ENCODE peak calls at places on chromosomes 7 and 10, in five cellular contexts. O, S, N, U and F are unnamed samples.

GRCh38 chr10:3668276-3668960 is 116.6 kb downstream of the KLF6 start:
- DNase-seq in O (peak), S (peak), N (peak), U (no peak), F (peak)

GRCh38 chr10:108112218-108112617 is 947.7 kb upstream of the SORCS1 start:
- DNase-seq in O (peak), S (no peak), N (peak), U (no peak), F (no peak)

GRCh38 chr10:22473459-22473858 is 128.2 kb downstream of the SPAG6 start:
- DNase-seq in O (no peak), S (no peak), N (no peak), U (no peak), F (no peak)

GRCh38 chr7:665251-665650 is 61.2 kb upstream of the DNAAF5 start:
- DNase-seq in O (no peak), S (peak), N (peak), U (no peak), F (no peak)

GRCh38 chr10:15169555-15170407 is 1.3 kb upstream of the NMT2 start:
- DNase-seq in O (no peak), S (no peak), N (no peak), U (no peak), F (no peak)

GRCh38 chr10:85138046-85138445 is 809.7 kb downstream of the CCSER2 start:
- DNase-seq in O (no peak), S (no peak), N (no peak), U (no peak), F (no peak)

GRCh38 chr7:29915481-29916215 is 74.0 kb downstream of the SCRN1 start:
- DNase-seq in O (no peak), S (no peak), N (no peak), U (no peak), F (no peak)

GRCh38 chr7:24580283-24580946 is 7.2 kb downstream of the PALS2 start:
- DNase-seq in O (peak), S (no peak), N (no peak), U (no peak), F (no peak)

GRCh38 chr10:93074597-93075368 is 1.1 kb downstream of the CYP26A1 start:
- DNase-seq in O (no peak), S (no peak), N (no peak), U (no peak), F (no peak)

GRCh38 chr10:50990568-50991495 is 83.5 kb upstream of the PRKG1 start:
- DNase-seq in O (peak), S (peak), N (peak), U (peak), F (peak)

GRCh38 chr10:50991496-50992355 is 82.6 kb upstream of the PRKG1 start:
- DNase-seq in O (no peak), S (no peak), N (peak), U (no peak), F (no peak)

GRCh38 chr10:50992972-50993766 is 81.1 kb upstream of the PRKG1 start:
- DNase-seq in O (peak), S (no peak), N (peak), U (no peak), F (no peak)

GRCh38 chr10:50993817-50994251 is 80.5 kb upstream of the PRKG1 start:
- DNase-seq in O (no peak), S (no peak), N (peak), U (no peak), F (no peak)

DNA sequence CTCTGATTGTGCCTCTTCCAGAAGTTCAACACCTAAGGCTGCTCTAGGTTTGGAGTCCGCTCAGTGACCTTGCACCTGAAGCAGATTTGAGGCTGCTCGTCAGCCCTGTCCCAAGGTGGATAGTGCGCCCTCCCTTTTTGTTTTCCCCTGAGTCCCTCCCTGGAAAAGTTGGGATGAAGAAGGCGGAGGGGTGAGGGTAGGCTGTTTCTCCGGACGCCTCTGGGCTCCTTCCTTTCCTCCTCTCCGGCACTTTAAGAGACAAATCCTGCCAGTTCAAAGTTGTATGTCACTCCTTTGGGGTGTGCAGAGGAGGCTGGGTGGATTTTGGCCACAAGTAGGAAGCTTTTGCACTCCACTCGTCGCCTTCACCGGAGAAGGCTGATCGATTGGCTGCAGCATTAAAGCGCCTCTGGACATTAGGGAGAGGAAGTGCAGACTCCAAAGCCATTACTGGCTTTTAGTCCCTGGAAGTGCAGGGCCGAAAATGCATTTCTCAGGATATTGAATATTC is 81.9 kb upstream of the PRKG1 start:
- DNase-seq in O (no peak), S (no peak), N (peak), U (no peak), F (no peak)
- H3K4me3 ChIP-seq in O (no peak), S (peak), N (peak), U (peak), F (peak)

DNA sequence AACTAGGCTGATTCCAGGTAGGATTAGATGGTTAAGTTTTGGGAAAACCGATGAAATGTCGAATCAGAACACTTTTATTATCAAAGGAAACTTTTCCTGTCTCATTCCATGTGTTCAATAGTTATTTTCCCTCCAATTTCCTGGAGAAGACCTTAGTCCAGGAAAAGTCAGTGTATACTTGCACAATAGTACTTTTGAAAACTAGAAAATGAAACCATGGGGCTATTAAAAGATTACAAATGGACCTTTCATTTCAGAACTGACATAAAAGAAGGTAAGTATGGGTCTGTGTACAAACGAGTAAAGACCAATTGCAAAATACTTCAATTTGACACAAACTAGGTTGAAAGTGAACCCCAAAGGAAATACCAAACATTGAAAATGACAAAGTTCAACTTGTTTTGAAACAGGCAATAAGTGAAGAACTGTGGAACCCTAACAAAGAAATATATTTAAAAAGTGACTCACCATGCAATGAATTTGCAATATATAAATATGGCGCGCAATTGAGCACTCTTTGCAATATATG is 2.1 kb downstream of the AVPI1 start:
- DNase-seq in O (no peak), S (no peak), N (peak), U (no peak), F (no peak)
- H3K4me3 ChIP-seq in O (no peak), S (no peak), N (peak), U (peak), F (peak)

GRCh38 chr10:11014671-11015141 is 3.0 kb upstream of the CELF2 start:
- DNase-seq in O (no peak), S (no peak), N (no peak), U (no peak), F (no peak)

GRCh38 chr10:11017575-11018425 is at the start of gene CELF2:
- DNase-seq in O (no peak), S (no peak), N (no peak), U (no peak), F (no peak)

GRCh38 chr10:11016959-11017574 is 605 bp upstream of the CELF2 start:
- DNase-seq in O (no peak), S (no peak), N (no peak), U (no peak), F (no peak)

GRCh38 chr10:11012880-11013279 is 4.8 kb upstream of the CELF2 start:
- DNase-seq in O (no peak), S (no peak), N (no peak), U (no peak), F (no peak)

GRCh38 chr10:11015371-11015934 is 2.2 kb upstream of the CELF2 start:
- DNase-seq in O (no peak), S (no peak), N (no peak), U (no peak), F (no peak)
- H3K4me3 ChIP-seq in O (no peak), S (no peak), N (no peak), U (no peak), F (no peak)

GRCh38 chr10:8044331-8044907 is 10.1 kb upstream of the GATA3 start:
- DNase-seq in O (no peak), S (no peak), N (no peak), U (no peak), F (no peak)

GRCh38 chr10:8043569-8044306 is 10.8 kb upstream of the GATA3 start:
- DNase-seq in O (peak), S (no peak), N (no peak), U (no peak), F (no peak)

GRCh38 chr10:8047452-8048280 is 6.8 kb upstream of the GATA3 start:
- DNase-seq in O (no peak), S (no peak), N (no peak), U (no peak), F (no peak)

GRCh38 chr10:8044908-8045727 is 9.4 kb upstream of the GATA3 start:
- DNase-seq in O (no peak), S (no peak), N (no peak), U (no peak), F (no peak)

DNA sequence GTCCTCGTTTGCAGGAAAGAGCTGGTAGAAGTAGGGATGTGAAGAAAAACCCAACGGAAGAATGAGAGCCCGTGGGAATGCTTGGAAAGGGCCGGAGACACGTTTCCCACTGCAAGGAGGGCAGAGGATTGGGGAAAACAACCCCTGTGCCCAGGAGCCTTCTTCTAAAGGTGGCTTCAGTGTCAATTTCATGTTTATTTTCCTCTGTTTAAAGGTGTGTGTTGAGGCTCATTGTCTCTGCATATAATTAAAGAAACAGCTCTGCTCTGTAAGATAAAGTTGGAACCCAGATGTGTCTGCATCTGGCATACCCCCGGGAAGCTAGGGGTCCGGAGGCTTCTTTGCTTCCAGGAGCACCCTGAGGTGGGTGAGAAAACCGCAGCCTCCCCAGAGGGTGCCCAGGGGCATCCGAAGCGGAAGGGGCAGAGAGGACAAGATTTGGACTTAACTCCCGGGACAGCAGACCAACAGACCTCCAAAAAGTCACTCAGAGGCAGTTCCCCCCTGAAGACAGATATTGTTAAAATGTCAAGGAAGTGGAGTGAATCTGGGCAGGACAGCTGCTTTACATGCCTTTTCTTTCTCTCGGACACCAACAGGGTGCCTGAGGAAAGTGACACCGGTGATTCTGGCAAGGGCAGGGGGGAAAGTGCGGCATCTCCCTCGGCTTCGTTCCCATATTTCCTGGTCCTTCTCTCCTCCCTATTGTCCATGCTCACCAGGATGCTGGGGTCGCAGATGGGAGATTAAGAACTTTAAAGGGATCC is 8.6 kb upstream of the GATA3 start:
- DNase-seq in O (no peak), S (no peak), N (no peak), U (no peak), F (no peak)
- H3K4me3 ChIP-seq in O (no peak), S (no peak), N (no peak), U (peak), F (no peak)